ENCODE peak calls at places on chromosomes 7 and 10, in eight cellular contexts. E is HFF-Myc, Y is fibroblast of the aortic adventitia, N is spleen, L is AG10803, G is GM23248, V is osteoblast, X is left lung. O is an unnamed sample.
A peak's percentile ranks its signal among the peaks of the same experiment; 100 is the strongest.

GRCh38 chr7:75888464-75889222 is 9.8 kb downstream of the RHBDD2 start:
- DNase-seq in N (no peak), V (no peak), E (no peak), L (no peak), Y (no peak), X (no peak), G (no peak), O (no peak)

GRCh38 chr7:646951-647350 is 79.5 kb upstream of the DNAAF5 start:
- DNase-seq in G (no peak), E (no peak), X (no peak), Y (no peak), N (peak; percentile 50), V (peak; percentile 36), L (no peak), O (no peak)

GRCh38 chr7:144834516-144835165 is 1.2 kb downstream of the TPK1 start:
- DNase-seq in N (no peak), G (peak; percentile 68), X (no peak), L (peak; percentile 36), V (no peak), Y (peak; percentile 55), E (no peak), O (peak; percentile 65)

GRCh38 chr10:59333731-59334130 is 28.6 kb downstream of the FAM13C start:
- DNase-seq in V (no peak), L (no peak), N (no peak), Y (no peak), G (no peak), E (no peak), X (no peak), O (no peak)

GRCh38 chr7:99679032-99679399 is 780 bp downstream of the CYP3A5 start:
- DNase-seq in G (peak; percentile 17), X (no peak), E (peak; percentile 16), Y (no peak), V (no peak), L (peak; percentile 14), N (no peak), O (peak; percentile 13)

GRCh38 chr10:100519321-100520051 is at the start of gene SEC31B:
- DNase-seq in E (no peak), X (peak; percentile 83), Y (no peak), G (peak; percentile 39), L (no peak), N (peak; percentile 82), V (peak; percentile 87), O (no peak)

GRCh38 chr10:112259688-112260087 is 23.5 kb upstream of the TECTB start:
- DNase-seq in G (no peak), L (no peak), E (no peak), Y (no peak), V (no peak), N (no peak), X (no peak), O (no peak)

GRCh38 chr10:46033602-46034011 is 3.2 kb upstream of the NCOA4 start:
- DNase-seq in G (peak; percentile 86), V (peak; percentile 95), Y (peak; percentile 83), X (no peak), E (no peak), N (no peak), L (peak; percentile 89), O (peak; percentile 83)

GRCh38 chr10:118332948-118333710 is 9.0 kb downstream of the FAM204A start:
- DNase-seq in L (no peak), N (no peak), X (no peak), Y (no peak), G (no peak), V (no peak), E (no peak), O (peak; percentile 72)

GRCh38 chr7:120951826-120952225 is 1.2 kb downstream of the ING3 start:
- DNase-seq in E (no peak), N (no peak), V (peak; percentile 19), G (no peak), Y (no peak), X (no peak), L (no peak), O (no peak)
- H3K4me3 ChIP-seq in E (peak overlapping the region; percentile 71), N (peak overlapping the region; percentile 83), V (peak overlapping the region; percentile 95), G (peak overlapping the region; percentile 81), Y (peak overlapping the region; percentile 96), X (peak overlapping the region; percentile 62), L (peak overlapping the region; percentile 92), O (peak overlapping the region; percentile 2)

GRCh38 chr7:44608916-44609648 is 2.7 kb downstream of the OGDH start:
- DNase-seq in V (peak; percentile 39), Y (peak; percentile 82), G (peak; percentile 77), N (no peak), X (no peak), L (peak; percentile 91), E (no peak), O (no peak)

GRCh38 chr7:44604941-44605340 is 1.5 kb upstream of the OGDH start:
- DNase-seq in V (no peak), N (no peak), L (no peak), X (no peak), E (no peak), Y (no peak), G (no peak), O (no peak)

GRCh38 chr7:44607141-44608068 is 978 bp downstream of the OGDH start:
- DNase-seq in G (no peak), Y (peak; percentile 15), N (no peak), L (no peak), V (peak; percentile 79), X (no peak), E (no peak), O (no peak)

GRCh38 chr7:44606341-44607140 is at the start of gene OGDH:
- DNase-seq in Y (peak; percentile 99), G (peak; percentile 99), L (peak; percentile 98), E (peak; percentile 95), X (peak; percentile 100), N (peak; percentile 100), V (peak; percentile 99), O (peak; percentile 99)

GRCh38 chr7:44609829-44610228 is 3.4 kb downstream of the OGDH start:
- DNase-seq in L (no peak), E (no peak), X (no peak), N (no peak), Y (no peak), G (no peak), V (no peak), O (no peak)
- H3K4me3 ChIP-seq in L (no peak overlapping the region), E (no peak overlapping the region), X (no peak overlapping the region), N (no peak overlapping the region), Y (no peak overlapping the region), G (peak overlapping the region; percentile 27), V (no peak overlapping the region), O (no peak overlapping the region)

DNA sequence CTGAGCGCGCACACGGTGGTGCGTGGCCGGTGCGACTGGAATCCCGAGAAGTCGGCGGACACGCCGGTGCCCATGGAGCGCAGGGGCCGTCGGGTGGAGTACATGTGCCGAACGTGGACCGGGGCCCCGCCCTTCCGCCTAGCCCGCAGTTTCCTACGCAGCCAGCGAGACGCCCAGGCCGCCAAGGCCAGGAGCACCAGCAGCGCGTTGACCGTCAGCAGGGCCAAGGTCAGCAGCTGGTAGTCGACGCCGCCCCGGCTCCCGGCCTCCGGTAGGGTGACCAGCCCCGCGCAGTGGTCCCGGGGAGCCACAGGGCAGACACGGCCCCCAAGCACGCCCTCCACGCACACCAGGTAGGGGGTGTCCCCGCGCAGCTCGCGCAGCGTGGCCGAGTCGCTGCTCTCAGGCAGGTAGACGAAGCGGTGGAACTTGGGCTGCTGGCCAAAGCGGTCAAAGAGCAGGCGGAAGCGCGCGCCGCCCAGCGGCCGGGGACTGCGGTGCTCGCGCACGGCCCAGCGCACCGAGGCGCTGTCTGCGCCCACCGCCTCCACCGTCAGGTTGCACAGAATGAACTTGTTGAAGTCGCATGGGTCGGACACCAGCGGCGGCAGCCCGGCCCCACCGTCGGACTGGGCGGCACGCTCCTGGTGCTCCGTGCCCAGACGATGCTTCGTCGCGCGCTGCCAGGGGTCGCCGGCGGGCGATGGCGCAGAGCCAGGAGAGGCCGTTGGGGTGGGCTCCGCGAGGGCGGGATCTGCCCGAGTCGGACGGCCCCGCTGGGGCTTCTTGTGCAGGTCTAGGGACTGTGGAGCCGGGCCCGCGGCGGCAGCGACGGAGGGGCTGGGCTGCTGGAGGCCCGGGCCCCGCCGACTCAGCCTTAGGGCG is 2.2 kb downstream of the TRIL start:
- DNase-seq in V (no peak), E (no peak), X (peak; percentile 91), N (peak; percentile 90), Y (peak; percentile 22), L (no peak), G (peak; percentile 66), O (peak; percentile 48)
- H3K4me3 ChIP-seq in V (peak overlapping the region; percentile 57), E (peak overlapping the region; percentile 18), X (peak overlapping the region; percentile 43), N (peak overlapping the region; percentile 77), Y (peak overlapping the region; percentile 45), L (no peak overlapping the region), G (peak overlapping the region; percentile 48), O (peak overlapping the region; percentile 34)

GRCh38 chr10:61899997-61900828 is 1.3 kb upstream of the ARID5B start:
- DNase-seq in V (peak; percentile 90), X (peak; percentile 84), G (peak; percentile 87), E (peak; percentile 65), L (peak; percentile 69), Y (peak; percentile 84), N (peak; percentile 92), O (peak; percentile 86)

GRCh38 chr10:61897671-61898434 is 3.6 kb upstream of the ARID5B start:
- DNase-seq in N (no peak), X (no peak), E (no peak), Y (peak; percentile 67), G (peak; percentile 78), L (peak; percentile 59), V (peak; percentile 76), O (peak; percentile 75)

GRCh38 chr10:61898435-61898778 is 3.1 kb upstream of the ARID5B start:
- DNase-seq in E (no peak), X (no peak), Y (no peak), G (no peak), N (no peak), V (no peak), L (no peak), O (no peak)

GRCh38 chr10:61899663-61899996 is 1.9 kb upstream of the ARID5B start:
- DNase-seq in X (no peak), L (no peak), G (no peak), N (no peak), Y (no peak), E (no peak), V (no peak), O (no peak)

DNA sequence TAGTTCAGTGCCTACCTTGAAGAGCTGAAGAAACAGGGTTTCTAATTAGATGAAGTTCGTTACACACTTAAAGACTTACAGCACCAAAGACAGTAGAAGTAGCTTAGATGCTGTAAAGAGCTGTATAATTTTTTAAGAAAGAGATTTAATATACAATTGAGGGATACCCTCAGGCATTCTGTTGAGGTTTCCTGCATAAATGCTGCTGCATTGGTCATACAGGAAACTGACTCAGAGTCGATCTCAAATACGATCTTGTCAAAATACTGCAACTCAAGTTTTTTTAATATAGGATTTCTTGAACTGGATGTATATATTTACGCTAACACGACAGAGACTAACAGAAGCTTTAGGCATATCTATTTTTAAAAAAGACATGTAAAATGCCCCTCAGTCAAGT is 2.5 kb upstream of the ARID5B start:
- DNase-seq in X (no peak), Y (peak; percentile 64), N (no peak), G (peak; percentile 87), E (no peak), L (peak; percentile 32), V (peak; percentile 48), O (peak; percentile 72)
- H3K4me3 ChIP-seq in X (no peak overlapping the region), Y (no peak overlapping the region), N (peak overlapping the region; percentile 76), G (peak overlapping the region; percentile 98), E (no peak overlapping the region), L (no peak overlapping the region), V (peak overlapping the region; percentile 79), O (peak overlapping the region; percentile 85)

DNA sequence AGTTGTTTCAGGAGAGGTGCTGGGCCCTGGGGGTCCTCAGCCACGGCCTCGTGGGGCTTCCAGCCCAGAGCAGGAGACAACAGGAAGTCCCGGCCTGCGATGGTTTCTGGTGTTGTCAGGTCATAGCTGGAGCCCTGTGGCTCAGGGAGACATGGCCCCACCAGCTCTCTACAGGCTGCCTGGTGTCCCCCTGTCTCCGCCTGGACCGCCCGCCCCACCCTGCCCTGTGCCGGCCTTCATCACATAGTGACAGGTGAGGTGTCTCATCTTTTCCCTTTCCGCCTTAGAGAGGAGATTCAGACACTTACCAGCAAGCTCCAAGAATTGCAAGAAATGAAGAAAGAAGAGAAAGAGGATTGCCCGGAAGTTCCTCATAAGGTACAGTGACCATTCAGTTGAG is 35.8 kb downstream of the IQCE start:
- DNase-seq in X (no peak), Y (no peak), G (no peak), N (no peak), L (no peak), E (no peak), V (no peak), O (no peak)
- H3K4me3 ChIP-seq in X (no peak overlapping the region), Y (no peak overlapping the region), G (no peak overlapping the region), N (no peak overlapping the region), L (no peak overlapping the region), E (no peak overlapping the region), V (no peak overlapping the region), O (no peak overlapping the region)